ENCODE peak calls at places on chromosomes 12 and 14, in seven cellular contexts. One of them, this sample, is unnamed. For H3K27me3, the result is how much of the 10 kb centered on the place peaks cover.

GRCh38 chr12:45182511-45182910 is 33.4 kb upstream of the ANO6 start:
- DNase-seq in left ventricle myocardium inferior: no peak
- DNase-seq in tibial artery: no peak
- DNase-seq in heart left ventricle: no peak
- DNase-seq in AG04450: no peak
- DNase-seq in CD8-positive, alpha-beta T cell: no peak
- DNase-seq in dorsolateral prefrontal cortex: no peak
- DNase-seq in this sample: no peak

GRCh38 chr12:25792031-25792430 is 166.5 kb upstream of the RASSF8 start:
- DNase-seq in left ventricle myocardium inferior: no peak
- DNase-seq in tibial artery: no peak
- DNase-seq in heart left ventricle: no peak
- DNase-seq in AG04450: no peak
- DNase-seq in CD8-positive, alpha-beta T cell: no peak
- DNase-seq in dorsolateral prefrontal cortex: no peak
- DNase-seq in this sample: no peak

GRCh38 chr12:120106151-120106550 is 10.4 kb downstream of the RAB35 start:
- DNase-seq in left ventricle myocardium inferior: no peak
- DNase-seq in tibial artery: no peak
- DNase-seq in heart left ventricle: no peak
- DNase-seq in AG04450: no peak
- DNase-seq in CD8-positive, alpha-beta T cell: no peak
- DNase-seq in dorsolateral prefrontal cortex: no peak
- DNase-seq in this sample: no peak

GRCh38 chr14:94588311-94588710 is 7.1 kb downstream of the SERPINA5 start:
- DNase-seq in left ventricle myocardium inferior: no peak
- DNase-seq in tibial artery: no peak
- DNase-seq in heart left ventricle: no peak
- DNase-seq in AG04450: no peak
- DNase-seq in CD8-positive, alpha-beta T cell: no peak
- DNase-seq in dorsolateral prefrontal cortex: no peak
- DNase-seq in this sample: no peak

GRCh38 chr14:102907303-102907844 is 15.1 kb upstream of the AMN start:
- DNase-seq in left ventricle myocardium inferior: no peak
- DNase-seq in tibial artery: no peak
- DNase-seq in heart left ventricle: no peak
- DNase-seq in AG04450: no peak
- DNase-seq in CD8-positive, alpha-beta T cell: no peak
- DNase-seq in dorsolateral prefrontal cortex: no peak
- DNase-seq in this sample: no peak

GRCh38 chr12:68790952-68791234 is 17.1 kb upstream of the MDM2 start:
- DNase-seq in left ventricle myocardium inferior: no peak
- DNase-seq in tibial artery: no peak
- DNase-seq in heart left ventricle: no peak
- DNase-seq in AG04450: no peak
- DNase-seq in CD8-positive, alpha-beta T cell: no peak
- DNase-seq in dorsolateral prefrontal cortex: no peak
- DNase-seq in this sample: no peak

GRCh38 chr14:90388982-90389381 is 7.8 kb upstream of the CALM1 start:
- DNase-seq in left ventricle myocardium inferior: no peak
- DNase-seq in tibial artery: no peak
- DNase-seq in heart left ventricle: no peak
- DNase-seq in AG04450: no peak
- DNase-seq in CD8-positive, alpha-beta T cell: no peak
- DNase-seq in dorsolateral prefrontal cortex: no peak
- DNase-seq in this sample: no peak

GRCh38 chr12:1629338-1630080 is 478 bp downstream of the WNT5B start:
- DNase-seq in left ventricle myocardium inferior: no peak
- DNase-seq in tibial artery: no peak
- DNase-seq in heart left ventricle: no peak
- DNase-seq in AG04450: no peak
- DNase-seq in CD8-positive, alpha-beta T cell: no peak
- DNase-seq in dorsolateral prefrontal cortex: no peak
- DNase-seq in this sample: no peak

GRCh38 chr12:74431821-74432220 is 105.8 kb upstream of the ATXN7L3B start:
- DNase-seq in left ventricle myocardium inferior: no peak
- DNase-seq in tibial artery: no peak
- DNase-seq in heart left ventricle: no peak
- DNase-seq in AG04450: no peak
- DNase-seq in CD8-positive, alpha-beta T cell: no peak
- DNase-seq in dorsolateral prefrontal cortex: no peak
- DNase-seq in this sample: no peak

GRCh38 chr12:101619026-101619827 is 24.5 kb downstream of the MYBPC1 start:
- DNase-seq in left ventricle myocardium inferior: no peak
- DNase-seq in tibial artery: no peak
- DNase-seq in heart left ventricle: no peak
- DNase-seq in AG04450: no peak
- DNase-seq in CD8-positive, alpha-beta T cell: no peak
- DNase-seq in dorsolateral prefrontal cortex: no peak
- DNase-seq in this sample: no peak

GRCh38 chr12:120228291-120229070 is 27.6 kb upstream of the RPLP0 start:
- DNase-seq in left ventricle myocardium inferior: peak
- DNase-seq in tibial artery: peak
- DNase-seq in heart left ventricle: peak
- DNase-seq in AG04450: peak
- DNase-seq in CD8-positive, alpha-beta T cell: peak
- DNase-seq in dorsolateral prefrontal cortex: peak
- DNase-seq in this sample: peak

GRCh38 chr12:112815589-112816321 is 24.2 kb downstream of the RPH3A start:
- DNase-seq in left ventricle myocardium inferior: no peak
- DNase-seq in tibial artery: no peak
- DNase-seq in heart left ventricle: no peak
- DNase-seq in AG04450: no peak
- DNase-seq in CD8-positive, alpha-beta T cell: no peak
- DNase-seq in dorsolateral prefrontal cortex: no peak
- DNase-seq in this sample: no peak

GRCh38 chr12:111359231-111359913 is 9.5 kb downstream of the PHETA1 start:
- DNase-seq in left ventricle myocardium inferior: no peak
- DNase-seq in tibial artery: peak
- DNase-seq in heart left ventricle: no peak
- DNase-seq in AG04450: no peak
- DNase-seq in CD8-positive, alpha-beta T cell: no peak
- DNase-seq in dorsolateral prefrontal cortex: no peak
- DNase-seq in this sample: no peak

GRCh38 chr12:25701290-25701689 is 148.2 kb upstream of the LMNTD1 start:
- DNase-seq in left ventricle myocardium inferior: no peak
- DNase-seq in tibial artery: no peak
- DNase-seq in heart left ventricle: no peak
- DNase-seq in AG04450: no peak
- DNase-seq in CD8-positive, alpha-beta T cell: no peak
- DNase-seq in dorsolateral prefrontal cortex: no peak
- DNase-seq in this sample: no peak

GRCh38 chr12:62724947-62725447 is 210.0 kb downstream of the PPM1H start:
- DNase-seq in left ventricle myocardium inferior: no peak
- DNase-seq in tibial artery: peak
- DNase-seq in heart left ventricle: no peak
- DNase-seq in AG04450: peak
- DNase-seq in CD8-positive, alpha-beta T cell: no peak
- DNase-seq in dorsolateral prefrontal cortex: no peak
- DNase-seq in this sample: no peak

GRCh38 chr14:80202888-80203562 is 8.3 kb downstream of the DIO2 start:
- DNase-seq in left ventricle myocardium inferior: no peak
- DNase-seq in tibial artery: no peak
- DNase-seq in heart left ventricle: no peak
- DNase-seq in AG04450: no peak
- DNase-seq in CD8-positive, alpha-beta T cell: no peak
- DNase-seq in dorsolateral prefrontal cortex: no peak
- DNase-seq in this sample: no peak

GRCh38 chr14:28609228-28609828 is 157.3 kb upstream of the FOXG1 start:
- DNase-seq in left ventricle myocardium inferior: no peak
- DNase-seq in tibial artery: no peak
- DNase-seq in heart left ventricle: no peak
- DNase-seq in AG04450: no peak
- DNase-seq in CD8-positive, alpha-beta T cell: no peak
- DNase-seq in dorsolateral prefrontal cortex: peak
- DNase-seq in this sample: no peak

GRCh38 chr12:49092086-49092815 is 2.4 kb downstream of the DHH start:
- DNase-seq in left ventricle myocardium inferior: peak
- DNase-seq in tibial artery: no peak
- DNase-seq in heart left ventricle: peak
- DNase-seq in AG04450: no peak
- DNase-seq in CD8-positive, alpha-beta T cell: peak
- DNase-seq in dorsolateral prefrontal cortex: peak
- DNase-seq in this sample: peak

GRCh38 chr12:94263905-94264655 is 115.7 kb downstream of the PLXNC1 start:
- DNase-seq in left ventricle myocardium inferior: no peak
- DNase-seq in tibial artery: no peak
- DNase-seq in heart left ventricle: no peak
- DNase-seq in AG04450: no peak
- DNase-seq in CD8-positive, alpha-beta T cell: no peak
- DNase-seq in dorsolateral prefrontal cortex: no peak
- DNase-seq in this sample: no peak

GRCh38 chr12:127750076-127750840 is 516.7 kb upstream of the TMEM132C start:
- DNase-seq in left ventricle myocardium inferior: no peak
- DNase-seq in tibial artery: no peak
- DNase-seq in heart left ventricle: no peak
- DNase-seq in AG04450: no peak
- DNase-seq in CD8-positive, alpha-beta T cell: no peak
- DNase-seq in dorsolateral prefrontal cortex: peak
- DNase-seq in this sample: no peak

GRCh38 chr12:55738113-55739024 is 4.6 kb upstream of the GDF11 start:
- DNase-seq in left ventricle myocardium inferior: peak
- DNase-seq in tibial artery: peak
- DNase-seq in heart left ventricle: peak
- DNase-seq in AG04450: no peak
- DNase-seq in CD8-positive, alpha-beta T cell: peak
- DNase-seq in dorsolateral prefrontal cortex: peak
- DNase-seq in this sample: peak

GRCh38 chr12:106081606-106082005 is 57.1 kb downstream of the NUAK1 start:
- DNase-seq in left ventricle myocardium inferior: no peak
- DNase-seq in tibial artery: no peak
- DNase-seq in heart left ventricle: no peak
- DNase-seq in AG04450: no peak
- DNase-seq in CD8-positive, alpha-beta T cell: no peak
- DNase-seq in dorsolateral prefrontal cortex: no peak
- DNase-seq in this sample: no peak

GRCh38 chr12:121579190-121579791 is 1.5 kb downstream of the KDM2B start:
- DNase-seq in left ventricle myocardium inferior: peak
- DNase-seq in tibial artery: no peak
- DNase-seq in heart left ventricle: peak
- DNase-seq in AG04450: no peak
- DNase-seq in CD8-positive, alpha-beta T cell: peak
- DNase-seq in dorsolateral prefrontal cortex: peak
- DNase-seq in this sample: peak

GRCh38 chr12:43289412-43289811 is 262.6 kb downstream of the ADAMTS20 start:
- DNase-seq in left ventricle myocardium inferior: no peak
- DNase-seq in tibial artery: no peak
- DNase-seq in heart left ventricle: no peak
- DNase-seq in AG04450: no peak
- DNase-seq in CD8-positive, alpha-beta T cell: no peak
- DNase-seq in dorsolateral prefrontal cortex: no peak
- DNase-seq in this sample: no peak

GRCh38 chr12:43293396-43293795 is 258.6 kb downstream of the ADAMTS20 start:
- DNase-seq in left ventricle myocardium inferior: no peak
- DNase-seq in tibial artery: no peak
- DNase-seq in heart left ventricle: no peak
- DNase-seq in AG04450: no peak
- DNase-seq in CD8-positive, alpha-beta T cell: no peak
- DNase-seq in dorsolateral prefrontal cortex: no peak
- DNase-seq in this sample: no peak

GRCh38 chr12:43290836-43291235 is 261.2 kb downstream of the ADAMTS20 start:
- DNase-seq in left ventricle myocardium inferior: no peak
- DNase-seq in tibial artery: no peak
- DNase-seq in heart left ventricle: no peak
- DNase-seq in AG04450: no peak
- DNase-seq in CD8-positive, alpha-beta T cell: no peak
- DNase-seq in dorsolateral prefrontal cortex: no peak
- DNase-seq in this sample: no peak

GRCh38 chr12:43292699-43293098 is 259.3 kb downstream of the ADAMTS20 start:
- DNase-seq in left ventricle myocardium inferior: no peak
- DNase-seq in tibial artery: no peak
- DNase-seq in heart left ventricle: no peak
- DNase-seq in AG04450: no peak
- DNase-seq in CD8-positive, alpha-beta T cell: no peak
- DNase-seq in dorsolateral prefrontal cortex: no peak
- DNase-seq in this sample: no peak

GRCh38 chr12:43291516-43291915 is 260.5 kb downstream of the ADAMTS20 start:
- DNase-seq in left ventricle myocardium inferior: no peak
- DNase-seq in tibial artery: no peak
- DNase-seq in heart left ventricle: no peak
- DNase-seq in AG04450: peak
- DNase-seq in CD8-positive, alpha-beta T cell: no peak
- DNase-seq in dorsolateral prefrontal cortex: no peak
- DNase-seq in this sample: no peak
- TF ChIP-seq CTCF in left ventricle myocardium inferior: no peak
- TF ChIP-seq CTCF in tibial artery: no peak
- TF ChIP-seq CTCF in heart left ventricle: no peak
- TF ChIP-seq CTCF in AG04450: no peak
- TF ChIP-seq CTCF in CD8-positive, alpha-beta T cell: no peak
- TF ChIP-seq CTCF in dorsolateral prefrontal cortex: no peak
- TF ChIP-seq CTCF in this sample: no peak

GRCh38 chr12:54021432-54022013 is 6.7 kb upstream of the HOXC6 start:
- DNase-seq in left ventricle myocardium inferior: no peak
- DNase-seq in tibial artery: no peak
- DNase-seq in heart left ventricle: no peak
- DNase-seq in AG04450: no peak
- DNase-seq in CD8-positive, alpha-beta T cell: no peak
- DNase-seq in dorsolateral prefrontal cortex: no peak
- DNase-seq in this sample: no peak
- H3K27ac ChIP-seq in left ventricle myocardium inferior: no peak
- H3K27ac ChIP-seq in tibial artery: peak
- H3K27ac ChIP-seq in heart left ventricle: no peak
- H3K27ac ChIP-seq in AG04450: no peak
- H3K27ac ChIP-seq in CD8-positive, alpha-beta T cell: no peak
- H3K27ac ChIP-seq in dorsolateral prefrontal cortex: no peak
- H3K27ac ChIP-seq in this sample: no peak

GRCh38 chr14:87993485-87993809 is 465 bp upstream of the GALC start:
- DNase-seq in left ventricle myocardium inferior: no peak
- DNase-seq in tibial artery: no peak
- DNase-seq in heart left ventricle: no peak
- DNase-seq in AG04450: no peak
- DNase-seq in CD8-positive, alpha-beta T cell: no peak
- DNase-seq in dorsolateral prefrontal cortex: no peak
- DNase-seq in this sample: no peak
- H3K27me3 ChIP-seq in left ventricle myocardium inferior: under half
- H3K27me3 ChIP-seq in tibial artery: under half
- H3K27me3 ChIP-seq in heart left ventricle: under half
- H3K27me3 ChIP-seq in AG04450: under half
- H3K27me3 ChIP-seq in CD8-positive, alpha-beta T cell: under half
- H3K27me3 ChIP-seq in dorsolateral prefrontal cortex: under half
- H3K27me3 ChIP-seq in this sample: under half

DNA sequence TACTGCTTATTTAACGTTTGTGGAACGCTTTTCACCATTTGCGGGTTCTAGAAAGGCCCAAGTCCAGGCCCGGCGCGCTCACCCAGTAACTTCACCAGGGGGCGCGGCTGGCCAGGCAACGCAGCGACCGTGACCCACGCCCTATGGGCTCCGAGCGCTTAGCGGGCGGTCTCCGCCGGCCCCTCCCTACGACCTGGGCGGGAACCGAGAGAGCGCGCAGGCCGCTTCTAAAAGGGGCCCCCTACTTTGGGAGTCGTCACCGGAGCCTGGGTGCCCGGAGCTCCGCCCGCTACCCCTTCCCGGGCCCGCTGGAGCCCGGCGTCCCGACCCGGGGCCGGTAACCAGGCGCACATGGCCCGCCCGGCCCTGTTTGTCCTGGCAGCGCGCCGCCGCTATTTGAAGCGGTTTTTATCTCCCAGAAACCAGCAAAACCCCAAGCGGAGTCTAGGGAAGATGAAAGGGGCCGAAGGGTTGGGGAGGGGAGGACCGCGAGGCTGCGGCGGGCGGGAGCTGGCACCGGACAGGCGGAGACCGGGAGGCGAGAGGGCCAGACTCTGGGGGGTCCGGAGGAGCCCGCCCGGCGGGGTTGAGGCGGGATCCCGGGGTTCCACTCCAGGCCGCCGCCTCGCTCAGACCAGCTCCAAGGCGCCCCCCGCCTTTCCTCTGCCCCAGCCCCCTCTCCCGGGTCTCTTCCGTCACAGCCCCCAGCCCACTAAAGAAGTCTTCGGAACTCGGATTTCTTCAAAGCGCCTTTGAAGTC is 3.5 kb upstream of the AAAS start:
- DNase-seq in left ventricle myocardium inferior: peak
- DNase-seq in tibial artery: peak
- DNase-seq in heart left ventricle: peak
- DNase-seq in AG04450: peak
- DNase-seq in CD8-positive, alpha-beta T cell: peak
- DNase-seq in dorsolateral prefrontal cortex: peak
- DNase-seq in this sample: peak
- TF ChIP-seq CTCF in left ventricle myocardium inferior: peak
- TF ChIP-seq CTCF in tibial artery: peak
- TF ChIP-seq CTCF in heart left ventricle: peak
- TF ChIP-seq CTCF in AG04450: peak
- TF ChIP-seq CTCF in CD8-positive, alpha-beta T cell: peak
- TF ChIP-seq CTCF in dorsolateral prefrontal cortex: peak
- TF ChIP-seq CTCF in this sample: peak